ENCODE peak calls at places on chromosomes 4 and X, in nine cellular contexts. L is HepG2, R is neuronal stem cell, B is colonic mucosa, Y is fibroblast of lung, F is endodermal cell, X is mesendoderm, K is neural progenitor cell, M is GM12878. O is an unnamed sample.

GRCh38 chrX:111348363-111348927 is 63.5 kb downstream of the DCX start:
- DNase-seq in F (no peak), Y (no peak), K (no peak), L (no peak), M (no peak), R (no peak), X (no peak), B (no peak), O (no peak)

GRCh38 chrX:109826954-109827708 is 94.1 kb upstream of the ACSL4 start:
- DNase-seq in Y (peak), F (no peak), K (no peak), L (peak), X (peak), R (no peak), B (no peak), M (no peak), O (no peak)

GRCh38 chr4:175833574-175834350 is 21.7 kb upstream of the GPM6A start:
- DNase-seq in Y (no peak), X (no peak), K (peak), M (no peak), B (no peak), L (no peak), F (no peak), R (no peak), O (no peak)

GRCh38 chrX:56268888-56269287 is 36.7 kb downstream of the KLF8 start:
- DNase-seq in K (no peak), L (no peak), R (no peak), Y (no peak), X (no peak), B (no peak), M (no peak), F (no peak), O (no peak)

GRCh38 chrX:132353430-132353829 is 134.2 kb upstream of the RAP2C start:
- DNase-seq in B (no peak), X (no peak), F (no peak), L (no peak), K (no peak), R (no peak), Y (no peak), M (no peak), O (no peak)

GRCh38 chr4:139617702-139618490 is 47.7 kb upstream of the MGST2 start:
- DNase-seq in X (peak), M (no peak), F (no peak), B (no peak), L (peak), Y (no peak), K (no peak), R (no peak), O (no peak)

GRCh38 chrX:75086731-75087195 is 69.3 kb downstream of the ABCB7 start:
- DNase-seq in K (no peak), Y (peak), R (no peak), B (no peak), L (no peak), M (no peak), X (no peak), F (no peak), O (no peak)

GRCh38 chr4:25474690-25475089 is 97.6 kb downstream of the ANAPC4 start:
- DNase-seq in Y (no peak), B (no peak), K (no peak), X (no peak), F (no peak), R (no peak), M (no peak), L (no peak), O (no peak)

GRCh38 chr4:5660185-5660584 is 48.2 kb downstream of the EVC2 start:
- DNase-seq in B (no peak), L (no peak), M (no peak), Y (no peak), F (no peak), X (no peak), R (no peak), K (no peak), O (no peak)

GRCh38 chrX:102085706-102086105 is 39.8 kb upstream of the TCEAL2 start:
- DNase-seq in B (no peak), F (no peak), M (no peak), K (no peak), R (no peak), L (no peak), Y (no peak), X (peak), O (no peak)

GRCh38 chr4:190020790-190021717 is 6.0 kb downstream of the FRG2 start:
- DNase-seq in X (peak), M (no peak), F (peak), B (peak), Y (peak), L (peak), K (peak), R (no peak), O (peak)

GRCh38 chrX:52988985-52989917 is 30.9 kb upstream of the FAM156A start:
- DNase-seq in K (no peak), M (no peak), B (peak), X (no peak), F (no peak), L (no peak), Y (no peak), R (no peak), O (no peak)

GRCh38 chr4:107279729-107280128 is 243.6 kb upstream of the DKK2 start:
- DNase-seq in B (no peak), Y (peak), X (peak), R (no peak), F (no peak), K (no peak), M (no peak), L (peak), O (no peak)

GRCh38 chr4:55083771-55084170 is 41.6 kb downstream of the KDR start:
- DNase-seq in B (no peak), Y (no peak), M (no peak), X (no peak), L (no peak), R (no peak), F (no peak), K (no peak), O (no peak)

GRCh38 chr4:110621839-110622751 is 782 bp downstream of the PITX2 start:
- DNase-seq in F (peak), R (peak), M (no peak), X (peak), Y (no peak), K (peak), B (no peak), L (no peak), O (peak)

GRCh38 chr4:19402666-19403065 is 849.0 kb upstream of the SLIT2 start:
- DNase-seq in K (no peak), Y (peak), B (no peak), X (no peak), M (no peak), L (no peak), F (no peak), R (no peak), O (no peak)

GRCh38 chr4:128376303-128376702 is 88.7 kb upstream of the PGRMC2 start:
- DNase-seq in K (no peak), M (no peak), B (no peak), L (no peak), R (no peak), Y (no peak), F (no peak), X (no peak), O (no peak)

GRCh38 chrX:27675493-27675892 is 85.3 kb downstream of the DCAF8L2 start:
- DNase-seq in K (no peak), X (peak), B (no peak), M (no peak), Y (peak), R (no peak), L (no peak), F (no peak), O (no peak)

GRCh38 chr4:148052448-148052847 is 320.6 kb downstream of the ARHGAP10 start:
- DNase-seq in K (no peak), B (no peak), L (no peak), F (no peak), X (peak), R (no peak), Y (peak), M (no peak), O (no peak)

GRCh38 chr4:183012862-183013855 is 85.9 kb upstream of the WWC2 start:
- DNase-seq in M (no peak), X (peak), L (no peak), F (peak), K (no peak), R (peak), Y (no peak), B (no peak), O (no peak)

GRCh38 chr4:108622022-108622421 is 1.6 kb downstream of the RPL34 start:
- DNase-seq in Y (no peak), L (no peak), X (no peak), K (no peak), B (no peak), R (no peak), F (no peak), M (no peak), O (no peak)

GRCh38 chrX:115560978-115561604 is at the start of gene PLS3:
- DNase-seq in X (peak), K (peak), M (no peak), R (peak), F (peak), L (peak), Y (peak), B (peak), O (peak)

GRCh38 chr4:118351851-118352827 is 664 bp downstream of the PRSS12 start:
- DNase-seq in B (peak), F (peak), M (no peak), L (peak), K (peak), R (peak), X (peak), Y (peak), O (peak)

GRCh38 chr4:173040200-173040599 is 128.4 kb upstream of the GALNT7 start:
- DNase-seq in R (no peak), M (no peak), X (peak), L (no peak), B (peak), F (no peak), K (peak), Y (peak), O (no peak)

GRCh38 chr4:102493794-102494193 is 7.4 kb upstream of the NFKB1 start:
- DNase-seq in B (peak), K (no peak), R (no peak), F (no peak), Y (no peak), M (no peak), L (no peak), X (no peak), O (no peak)

GRCh38 chrX:40866878-40867277 is 131.5 kb upstream of the MED14 start:
- DNase-seq in M (no peak), B (no peak), K (no peak), L (no peak), F (no peak), R (no peak), X (no peak), Y (no peak), O (no peak)
- H3K9ac ChIP-seq in M (no peak), B (no peak), K (no peak), L (no peak), F (no peak), R (no peak), X (no peak), Y (no peak), O (no peak)

GRCh38 chr4:153497988-153498967 is 32.1 kb downstream of the TMEM131L start:
- DNase-seq in Y (peak), M (peak), K (no peak), F (no peak), R (no peak), B (no peak), X (peak), L (no peak), O (no peak)
- H3K4me3 ChIP-seq in Y (peak), M (peak), K (no peak), F (no peak), R (no peak), B (no peak), X (no peak), L (no peak), O (no peak)

GRCh38 chr4:125390126-125390525 is 75.4 kb downstream of the FAT4 start:
- DNase-seq in Y (peak), F (no peak), L (no peak), M (no peak), K (no peak), R (no peak), X (no peak), B (no peak), O (no peak)
- H3K27ac ChIP-seq in Y (peak), F (no peak), L (no peak), M (no peak), K (no peak), R (no peak), X (no peak), B (peak), O (no peak)

DNA sequence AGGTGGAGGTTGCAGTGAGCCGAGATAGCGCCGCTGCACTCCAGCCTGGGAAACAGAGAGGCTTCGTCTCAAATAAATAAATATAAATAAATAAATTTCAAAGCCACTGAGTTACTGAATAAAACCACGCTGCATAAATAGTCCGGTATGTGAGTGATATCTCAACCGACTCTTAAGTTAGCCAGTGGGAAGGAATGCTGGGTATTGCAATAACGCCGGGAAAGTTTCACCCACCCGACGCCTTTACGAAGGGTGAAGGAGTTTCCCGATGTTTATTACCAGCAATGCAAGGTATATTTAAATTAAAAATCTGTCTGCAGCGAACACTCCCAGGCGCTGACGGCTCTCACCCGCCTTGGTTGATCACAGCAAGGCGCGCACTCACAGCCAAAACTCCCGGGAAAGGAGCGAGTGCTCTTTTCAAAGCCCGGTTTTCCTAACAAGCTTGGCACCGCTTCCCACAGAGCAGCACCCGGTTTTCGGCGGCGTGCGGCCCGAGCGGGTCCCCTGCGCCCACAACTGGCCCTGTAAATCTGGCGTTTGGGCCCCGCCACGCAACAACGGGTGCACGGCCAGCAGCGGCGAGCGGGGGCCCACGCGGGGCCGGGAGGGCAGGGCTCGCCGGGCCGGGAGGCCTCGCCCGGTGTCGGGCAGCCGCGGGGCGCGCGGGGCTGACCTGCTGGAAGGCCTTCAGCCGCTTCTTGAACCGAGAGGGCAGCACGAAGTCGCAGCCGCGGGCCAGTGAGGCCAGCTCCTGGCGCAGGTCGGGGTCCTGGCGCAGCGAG is 13.7 kb downstream of the PPP2R3B start:
- DNase-seq in L (no peak), K (peak), X (no peak), B (no peak), F (peak), M (no peak), Y (no peak), R (no peak), O (peak)
- H3K9ac ChIP-seq in L (peak), K (no peak), X (peak), B (no peak), F (peak), M (no peak), Y (no peak), R (peak), O (no peak)

GRCh38 chrX:57899064-57899463 is 11.2 kb downstream of the ZXDA start:
- DNase-seq in M (no peak), B (no peak), L (no peak), F (no peak), X (no peak), Y (no peak), R (no peak), K (no peak), O (no peak)
- H3K4me3 ChIP-seq in M (no peak), B (no peak), L (no peak), F (no peak), X (no peak), Y (no peak), R (no peak), K (no peak), O (no peak)

GRCh38 chr4:151992301-151992700 is 231.5 kb upstream of the GATB start:
- DNase-seq in K (no peak), Y (no peak), F (peak), B (no peak), X (no peak), M (no peak), R (no peak), L (no peak), O (no peak)

GRCh38 chr4:151991884-151992166 is 231.0 kb upstream of the GATB start:
- DNase-seq in L (no peak), R (no peak), Y (no peak), B (no peak), M (no peak), X (no peak), F (no peak), K (no peak), O (no peak)

GRCh38 chr4:151992755-151993154 is 231.9 kb upstream of the GATB start:
- DNase-seq in Y (no peak), B (no peak), M (no peak), X (peak), L (no peak), R (no peak), F (no peak), K (no peak), O (no peak)

GRCh38 chr4:151990201-151990600 is 229.4 kb upstream of the GATB start:
- DNase-seq in X (peak), L (no peak), Y (no peak), K (no peak), M (no peak), F (no peak), R (no peak), B (no peak), O (no peak)

DNA sequence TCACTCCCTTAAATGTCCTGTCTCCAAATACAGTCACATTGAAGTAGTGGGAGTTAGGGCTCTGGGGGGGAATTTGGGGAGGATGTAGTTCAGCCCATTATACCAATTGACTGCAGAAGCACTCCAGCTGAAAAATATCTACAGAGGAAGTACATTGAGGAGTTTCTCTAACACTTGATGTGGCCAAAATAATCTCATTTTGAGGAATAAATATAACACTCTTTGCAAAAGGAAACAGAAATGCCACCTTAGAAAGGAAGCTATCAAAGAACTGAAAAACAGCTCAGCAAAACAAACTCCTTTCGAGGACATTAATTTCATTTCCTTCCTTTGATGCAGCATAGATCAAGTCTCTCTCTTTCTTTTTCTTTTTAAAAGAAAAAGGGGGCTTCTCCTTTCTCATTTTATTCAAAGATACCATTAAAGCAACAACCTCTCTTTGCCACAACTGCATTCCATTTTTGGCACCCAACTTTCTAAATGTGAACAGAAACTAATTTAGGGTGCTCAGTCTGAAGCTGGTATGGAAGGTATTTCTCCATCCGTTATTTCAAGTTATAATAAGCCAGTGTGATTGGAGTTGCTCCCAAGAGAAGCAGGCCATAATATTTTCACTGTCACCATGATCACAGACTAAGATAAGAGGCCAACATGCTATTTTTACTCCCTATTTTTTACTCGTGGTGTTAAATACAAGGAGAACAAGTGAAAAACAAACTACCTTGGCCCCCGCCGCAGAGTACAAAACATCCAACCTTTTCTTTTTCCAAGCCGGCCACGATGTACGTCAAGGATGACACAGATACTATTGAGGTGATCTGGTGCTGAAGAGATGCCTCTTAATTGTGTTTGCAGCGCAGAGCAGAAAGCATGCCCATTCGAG is 230.4 kb upstream of the GATB start:
- DNase-seq in F (no peak), X (no peak), B (no peak), L (no peak), Y (no peak), K (no peak), R (no peak), M (no peak), O (no peak)
- H3K27ac ChIP-seq in F (no peak), X (no peak), B (no peak), L (no peak), Y (no peak), K (no peak), R (no peak), M (no peak), O (no peak)

O was measured in kidney.